ENCODE peak calls at places on chromosomes 7 and 10, in eight cellular contexts. W is adrenal gland, C is endothelial cell, J is sigmoid colon, U is hepatic stellate cell, Z is NCI-H1092 treated with DMSO at 0.1 percent for 48 hours, V is NCI-H2081 treated with DMSO at 0.1 percent for 48 hours, H is colonic mucosa. Y is an unnamed sample.

GRCh38 chr7:126937196-126937595 is 315.5 kb downstream of the GRM8 start:
- DNase-seq in W (no peak), C (no peak), J (no peak), U (no peak), Z (peak), V (no peak), H (no peak), Y (no peak)

GRCh38 chr10:86333813-86334514 is 32.6 kb downstream of the GRID1 start:
- DNase-seq in W (no peak), C (no peak), J (no peak), U (no peak), Z (peak), V (peak), H (no peak), Y (no peak)

GRCh38 chr10:48684792-48685651 is at the start of gene WDFY4:
- DNase-seq in W (no peak), C (no peak), J (no peak), U (no peak), Z (no peak), V (no peak), H (no peak), Y (peak)

GRCh38 chr10:68992721-68993440 is 4.3 kb downstream of the KIFBP start:
- DNase-seq in W (peak), C (no peak), J (peak), U (peak), Z (no peak), V (no peak), H (no peak), Y (no peak)

GRCh38 chr10:111756541-111757061 is 427.0 kb downstream of the GPAM start:
- DNase-seq in W (peak), C (peak), J (peak), U (no peak), Z (no peak), V (no peak), H (peak), Y (no peak)

GRCh38 chr7:43141091-43141490 is 28.6 kb downstream of the HECW1 start:
- DNase-seq in W (no peak), C (no peak), J (no peak), U (no peak), Z (no peak), V (no peak), H (no peak), Y (no peak)

GRCh38 chr7:72037494-72037893 is 374.6 kb downstream of the CALN1 start:
- DNase-seq in W (no peak), C (no peak), J (no peak), U (no peak), Z (no peak), V (no peak), H (no peak), Y (no peak)

GRCh38 chr7:73668103-73668937 is 689 bp downstream of the VPS37D start:
- DNase-seq in W (peak), C (no peak), J (no peak), U (peak), Z (peak), V (no peak), H (no peak), Y (no peak)

GRCh38 chr7:90250601-90251303 is 5.8 kb downstream of the CFAP69 start:
- DNase-seq in W (no peak), C (no peak), J (no peak), U (peak), Z (no peak), V (no peak), H (no peak), Y (no peak)

GRCh38 chr10:119742988-119743646 is 17.3 kb downstream of the INPP5F start:
- DNase-seq in W (no peak), C (no peak), J (no peak), U (peak), Z (no peak), V (no peak), H (peak), Y (no peak)

GRCh38 chr7:135923700-135924261 is 53.4 kb downstream of the MTPN start:
- DNase-seq in W (no peak), C (no peak), J (no peak), U (peak), Z (no peak), V (no peak), H (no peak), Y (no peak)